ENCODE peak calls at places on chromosome 16, in nine cellular contexts. One of them, this sample, is unnamed.

GRCh38 chr16:67968440-67969285 is at the start of gene SLC12A4:
- DNase-seq in ovary: peak
- DNase-seq in GM12891: peak
- DNase-seq in A549: peak
- DNase-seq in endothelial cell of umbilical vein: peak
- DNase-seq in IMR-90: peak
- DNase-seq in breast epithelium: peak
- DNase-seq in transverse colon: peak
- DNase-seq in suprapubic skin: peak
- DNase-seq in this sample: peak

GRCh38 chr16:14015948-14016347 is 55.2 kb upstream of the MRTFB start:
- DNase-seq in A549: peak
- DNase-seq in ovary: no peak
- DNase-seq in breast epithelium: no peak
- DNase-seq in transverse colon: no peak
- DNase-seq in endothelial cell of umbilical vein: peak
- DNase-seq in IMR-90: peak
- DNase-seq in suprapubic skin: no peak
- DNase-seq in GM12891: no peak
- DNase-seq in this sample: peak

GRCh38 chr16:13529193-13529982 is 390.6 kb upstream of the ERCC4 start:
- DNase-seq in transverse colon: no peak
- DNase-seq in IMR-90: no peak
- DNase-seq in GM12891: no peak
- DNase-seq in breast epithelium: no peak
- DNase-seq in A549: no peak
- DNase-seq in ovary: no peak
- DNase-seq in endothelial cell of umbilical vein: no peak
- DNase-seq in suprapubic skin: no peak
- DNase-seq in this sample: no peak

GRCh38 chr16:14181371-14182050 is 110.4 kb downstream of the MRTFB start:
- DNase-seq in ovary: no peak
- DNase-seq in A549: peak
- DNase-seq in GM12891: no peak
- DNase-seq in suprapubic skin: no peak
- DNase-seq in endothelial cell of umbilical vein: peak
- DNase-seq in transverse colon: no peak
- DNase-seq in IMR-90: peak
- DNase-seq in breast epithelium: no peak
- DNase-seq in this sample: no peak

GRCh38 chr16:49528564-49529150 is 155.1 kb downstream of the C16orf78 start:
- DNase-seq in transverse colon: no peak
- DNase-seq in GM12891: no peak
- DNase-seq in A549: no peak
- DNase-seq in suprapubic skin: no peak
- DNase-seq in IMR-90: no peak
- DNase-seq in breast epithelium: no peak
- DNase-seq in ovary: no peak
- DNase-seq in endothelial cell of umbilical vein: no peak
- DNase-seq in this sample: no peak

GRCh38 chr16:23502466-23502865 is 7.8 kb downstream of the GGA2 start:
- DNase-seq in A549: no peak
- DNase-seq in endothelial cell of umbilical vein: peak
- DNase-seq in transverse colon: no peak
- DNase-seq in GM12891: no peak
- DNase-seq in suprapubic skin: no peak
- DNase-seq in breast epithelium: no peak
- DNase-seq in IMR-90: no peak
- DNase-seq in ovary: no peak
- DNase-seq in this sample: no peak

GRCh38 chr16:87855852-87856715 is 13.2 kb downstream of the SLC7A5 start:
- DNase-seq in suprapubic skin: no peak
- DNase-seq in A549: peak
- DNase-seq in breast epithelium: peak
- DNase-seq in ovary: no peak
- DNase-seq in GM12891: no peak
- DNase-seq in transverse colon: peak
- DNase-seq in endothelial cell of umbilical vein: no peak
- DNase-seq in IMR-90: peak
- DNase-seq in this sample: no peak

GRCh38 chr16:87931504-87931903 is 4.8 kb downstream of the CA5A start:
- DNase-seq in A549: no peak
- DNase-seq in transverse colon: no peak
- DNase-seq in endothelial cell of umbilical vein: no peak
- DNase-seq in suprapubic skin: no peak
- DNase-seq in breast epithelium: no peak
- DNase-seq in ovary: peak
- DNase-seq in GM12891: no peak
- DNase-seq in IMR-90: no peak
- DNase-seq in this sample: no peak

GRCh38 chr16:65125322-65125721 is 3.5 kb upstream of the CDH11 start:
- DNase-seq in IMR-90: peak
- DNase-seq in endothelial cell of umbilical vein: no peak
- DNase-seq in transverse colon: no peak
- DNase-seq in suprapubic skin: no peak
- DNase-seq in breast epithelium: no peak
- DNase-seq in GM12891: no peak
- DNase-seq in ovary: no peak
- DNase-seq in A549: no peak
- DNase-seq in this sample: no peak

GRCh38 chr16:69029121-69029520 is 76.3 kb upstream of the HAS3 start:
- DNase-seq in IMR-90: no peak
- DNase-seq in transverse colon: no peak
- DNase-seq in ovary: no peak
- DNase-seq in A549: no peak
- DNase-seq in GM12891: no peak
- DNase-seq in endothelial cell of umbilical vein: no peak
- DNase-seq in suprapubic skin: no peak
- DNase-seq in breast epithelium: no peak
- DNase-seq in this sample: no peak

GRCh38 chr16:69107311-69107962 is 2.0 kb downstream of the HAS3 start:
- DNase-seq in GM12891: peak
- DNase-seq in IMR-90: no peak
- DNase-seq in breast epithelium: no peak
- DNase-seq in A549: peak
- DNase-seq in ovary: peak
- DNase-seq in transverse colon: peak
- DNase-seq in endothelial cell of umbilical vein: peak
- DNase-seq in suprapubic skin: no peak
- DNase-seq in this sample: no peak

GRCh38 chr16:20901068-20901440 is 483 bp downstream of the LYRM1 start:
- DNase-seq in transverse colon: no peak
- DNase-seq in ovary: no peak
- DNase-seq in A549: no peak
- DNase-seq in suprapubic skin: no peak
- DNase-seq in GM12891: no peak
- DNase-seq in IMR-90: no peak
- DNase-seq in breast epithelium: no peak
- DNase-seq in endothelial cell of umbilical vein: no peak
- DNase-seq in this sample: no peak

GRCh38 chr16:20898938-20899502 is 1.1 kb downstream of the DCUN1D3 start:
- DNase-seq in transverse colon: no peak
- DNase-seq in suprapubic skin: no peak
- DNase-seq in breast epithelium: no peak
- DNase-seq in endothelial cell of umbilical vein: peak
- DNase-seq in GM12891: no peak
- DNase-seq in A549: no peak
- DNase-seq in ovary: no peak
- DNase-seq in IMR-90: peak
- DNase-seq in this sample: no peak

GRCh38 chr16:20900299-20901067 is at the start of the genes DCUN1D3 and LYRM1:
- DNase-seq in GM12891: peak
- DNase-seq in suprapubic skin: peak
- DNase-seq in IMR-90: peak
- DNase-seq in transverse colon: peak
- DNase-seq in endothelial cell of umbilical vein: peak
- DNase-seq in ovary: peak
- DNase-seq in breast epithelium: peak
- DNase-seq in A549: peak
- DNase-seq in this sample: peak

GRCh38 chr16:20897897-20898296 is 2.3 kb downstream of the DCUN1D3 start:
- DNase-seq in A549: no peak
- DNase-seq in IMR-90: peak
- DNase-seq in endothelial cell of umbilical vein: no peak
- DNase-seq in transverse colon: no peak
- DNase-seq in GM12891: no peak
- DNase-seq in ovary: no peak
- DNase-seq in suprapubic skin: no peak
- DNase-seq in breast epithelium: no peak
- DNase-seq in this sample: no peak

DNA sequence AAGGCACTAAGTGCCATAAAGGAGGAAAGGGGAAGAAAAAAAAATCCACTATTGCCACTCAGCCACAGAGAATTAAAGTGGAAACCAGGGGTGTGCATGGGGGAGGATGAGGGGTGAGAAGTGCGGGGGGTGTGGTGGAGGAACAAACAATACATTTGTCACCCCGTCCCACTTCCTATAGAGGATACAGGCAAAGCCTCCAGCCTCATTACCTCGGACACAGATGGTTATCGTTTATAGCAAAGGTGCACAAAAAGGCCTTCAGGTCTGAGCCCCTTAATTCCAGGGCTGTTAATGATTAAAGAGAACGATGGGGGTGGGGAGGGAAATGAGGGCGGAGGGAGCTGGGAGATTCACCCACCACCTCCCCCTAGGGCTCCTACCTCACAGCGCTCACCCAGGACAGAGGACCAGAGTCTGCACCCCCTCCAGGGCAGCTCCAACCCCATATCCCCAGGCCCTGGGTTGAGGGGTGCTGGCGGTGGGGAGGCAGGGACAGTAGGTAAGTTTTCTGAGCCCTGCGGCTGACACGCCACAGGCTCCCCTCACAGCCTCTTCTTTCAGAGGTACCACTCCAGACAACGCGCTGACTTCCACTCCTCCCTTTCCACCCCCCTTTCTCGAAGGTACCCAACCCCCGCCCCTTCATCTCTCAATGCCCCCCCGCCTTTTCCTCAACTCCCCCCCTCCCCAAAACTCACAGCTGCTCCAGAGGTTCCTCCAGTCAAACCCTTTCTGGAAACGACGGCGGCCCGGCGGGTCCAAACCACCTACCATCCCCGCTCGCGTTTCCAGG is 457 bp downstream of the DCUN1D3 start:
- DNase-seq in transverse colon: no peak
- DNase-seq in A549: peak
- DNase-seq in suprapubic skin: peak
- DNase-seq in endothelial cell of umbilical vein: peak
- DNase-seq in ovary: peak
- DNase-seq in breast epithelium: peak
- DNase-seq in GM12891: peak
- DNase-seq in IMR-90: no peak
- DNase-seq in this sample: no peak
- TF ChIP-seq POLR2A in transverse colon: no peak
- TF ChIP-seq POLR2A in A549: no peak
- TF ChIP-seq POLR2A in suprapubic skin: no peak
- TF ChIP-seq POLR2A in endothelial cell of umbilical vein: peak
- TF ChIP-seq POLR2A in ovary: no peak
- TF ChIP-seq POLR2A in breast epithelium: no peak
- TF ChIP-seq POLR2A in GM12891: no peak
- TF ChIP-seq POLR2A in IMR-90: peak
- TF ChIP-seq POLR2A in this sample: no peak

GRCh38 chr16:2751577-2752034 is 832 bp upstream of the SRRM2 start:
- DNase-seq in ovary: peak
- DNase-seq in suprapubic skin: no peak
- DNase-seq in endothelial cell of umbilical vein: no peak
- DNase-seq in transverse colon: peak
- DNase-seq in GM12891: peak
- DNase-seq in A549: no peak
- DNase-seq in breast epithelium: no peak
- DNase-seq in IMR-90: no peak
- DNase-seq in this sample: no peak
- TF ChIP-seq POLR2A in ovary: no peak
- TF ChIP-seq POLR2A in suprapubic skin: no peak
- TF ChIP-seq POLR2A in endothelial cell of umbilical vein: no peak
- TF ChIP-seq POLR2A in transverse colon: no peak
- TF ChIP-seq POLR2A in GM12891: no peak
- TF ChIP-seq POLR2A in A549: no peak
- TF ChIP-seq POLR2A in breast epithelium: no peak
- TF ChIP-seq POLR2A in IMR-90: no peak
- TF ChIP-seq POLR2A in this sample: no peak

DNA sequence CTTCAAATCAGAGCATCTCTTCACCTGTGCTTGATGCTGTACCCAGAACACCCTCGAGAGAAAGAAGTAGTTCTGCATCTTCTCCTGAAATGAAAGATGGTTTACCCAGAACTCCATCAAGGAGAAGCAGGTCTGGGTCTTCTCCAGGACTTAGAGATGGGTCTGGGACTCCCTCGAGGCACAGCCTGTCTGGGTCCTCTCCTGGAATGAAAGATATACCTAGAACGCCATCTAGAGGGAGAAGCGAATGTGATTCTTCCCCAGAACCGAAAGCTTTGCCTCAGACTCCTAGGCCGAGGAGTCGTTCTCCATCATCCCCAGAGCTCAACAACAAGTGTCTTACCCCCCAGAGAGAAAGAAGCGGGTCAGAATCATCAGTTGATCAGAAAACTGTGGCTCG is 12.3 kb downstream of the SRRM2 start:
- DNase-seq in A549: no peak
- DNase-seq in GM12891: no peak
- DNase-seq in ovary: no peak
- DNase-seq in suprapubic skin: no peak
- DNase-seq in breast epithelium: no peak
- DNase-seq in endothelial cell of umbilical vein: no peak
- DNase-seq in IMR-90: no peak
- DNase-seq in transverse colon: no peak
- DNase-seq in this sample: no peak
- TF ChIP-seq POLR2A in A549: no peak
- TF ChIP-seq POLR2A in GM12891: no peak
- TF ChIP-seq POLR2A in ovary: no peak
- TF ChIP-seq POLR2A in suprapubic skin: no peak
- TF ChIP-seq POLR2A in breast epithelium: no peak
- TF ChIP-seq POLR2A in endothelial cell of umbilical vein: no peak
- TF ChIP-seq POLR2A in IMR-90: no peak
- TF ChIP-seq POLR2A in transverse colon: no peak
- TF ChIP-seq POLR2A in this sample: no peak

DNA sequence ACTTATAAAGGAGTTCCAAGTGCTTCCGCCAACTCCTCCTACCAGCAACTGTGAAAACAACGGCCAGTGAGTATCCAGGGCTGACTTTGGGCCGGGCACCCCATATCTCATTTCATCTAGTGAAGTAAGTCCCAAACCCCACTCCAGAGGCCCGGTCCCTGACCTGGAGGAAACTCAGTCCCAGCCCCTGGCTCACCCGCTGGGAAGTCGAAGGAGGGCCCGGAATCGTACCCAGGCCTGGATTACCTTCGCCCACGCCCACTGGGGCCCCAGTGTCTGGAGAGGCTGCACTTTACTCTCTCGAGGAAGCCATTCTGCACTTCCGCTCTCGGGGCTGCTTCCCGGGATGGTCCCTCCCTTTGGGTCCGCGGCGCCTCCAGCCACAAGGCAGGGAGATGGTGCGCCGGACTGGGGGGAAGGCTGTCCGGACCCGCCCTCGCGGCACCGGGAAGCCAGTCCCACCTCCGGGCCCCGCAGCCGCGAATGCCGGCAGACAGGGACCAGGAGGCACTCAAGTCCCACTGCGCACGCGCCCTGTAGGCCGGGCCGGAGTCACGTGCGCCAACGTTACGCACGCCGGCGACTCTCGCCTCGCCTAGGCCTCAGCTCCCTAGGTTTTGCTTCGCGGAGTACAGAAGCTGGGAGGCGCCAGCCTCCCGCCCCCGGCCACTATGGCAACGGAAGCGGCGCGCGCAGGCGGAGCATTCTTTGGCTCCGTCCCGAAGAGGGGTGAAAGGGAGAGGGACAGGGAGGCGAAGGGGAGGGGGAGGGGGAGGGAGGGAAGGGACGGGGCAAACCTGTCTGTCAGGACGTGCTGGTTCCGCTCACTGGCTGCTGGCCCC is at the start of gene CMTR2:
- DNase-seq in GM12891: peak
- DNase-seq in ovary: peak
- DNase-seq in IMR-90: peak
- DNase-seq in transverse colon: peak
- DNase-seq in endothelial cell of umbilical vein: peak
- DNase-seq in suprapubic skin: peak
- DNase-seq in breast epithelium: peak
- DNase-seq in A549: peak
- DNase-seq in this sample: peak
- TF ChIP-seq POLR2A in GM12891: peak
- TF ChIP-seq POLR2A in ovary: peak
- TF ChIP-seq POLR2A in IMR-90: peak
- TF ChIP-seq POLR2A in transverse colon: peak
- TF ChIP-seq POLR2A in endothelial cell of umbilical vein: peak
- TF ChIP-seq POLR2A in suprapubic skin: peak
- TF ChIP-seq POLR2A in breast epithelium: peak
- TF ChIP-seq POLR2A in A549: peak
- TF ChIP-seq POLR2A in this sample: peak